ENCODE peak calls at places on chromosomes 7 and 10, in four cellular contexts. B, N, M and S are unnamed samples.

GRCh38 chr7:34087892-34088891 is 182.9 kb downstream of the BMPER start:
- DNase-seq in B (no peak), N (peak), M (no peak), S (peak)

GRCh38 chr10:19656420-19657042 is 159.7 kb upstream of the PLXDC2 start:
- DNase-seq in B (no peak), N (no peak), M (no peak), S (no peak)

GRCh38 chr7:130409067-130409721 is 28.9 kb downstream of the CPA1 start:
- DNase-seq in B (peak), N (peak), M (no peak), S (no peak)

GRCh38 chr10:77524300-77524711 is 113.3 kb downstream of the KCNMA1 start:
- DNase-seq in B (no peak), N (no peak), M (no peak), S (no peak)

GRCh38 chr7:27176962-27177794 is 3.1 kb upstream of the HOXA10 start:
- DNase-seq in B (no peak), N (no peak), M (peak), S (peak)

GRCh38 chr10:125159932-125160855 is at the start of gene CTBP2:
- DNase-seq in B (no peak), N (peak), M (peak), S (peak)

GRCh38 chr10:125177641-125178640 is 17.6 kb upstream of the CTBP2 start:
- DNase-seq in B (no peak), N (no peak), M (no peak), S (no peak)

GRCh38 chr7:19621740-19622139 is 87.1 kb downstream of the POLR1F start:
- DNase-seq in B (no peak), N (no peak), M (no peak), S (peak)

GRCh38 chr7:81618400-81619014 is 151.3 kb downstream of the HGF start:
- DNase-seq in B (no peak), N (no peak), M (no peak), S (peak)

GRCh38 chr10:72981028-72981881 is 26.6 kb upstream of the PLA2G12B start:
- DNase-seq in B (no peak), N (no peak), M (no peak), S (no peak)